ENCODE peak calls at places on chromosomes 2 and 18, in six cellular contexts. Y, U, C, X, K and H are unnamed samples.

GRCh38 chr18:7414459-7414858 is 152.7 kb upstream of the PTPRM start:
- DNase-seq in U (no peak), K (no peak), Y (peak), X (peak), C (no peak), H (no peak)

GRCh38 chr2:229974271-229974670 is 52.0 kb downstream of the FBXO36 start:
- DNase-seq in Y (peak), X (no peak), K (no peak), C (peak), U (no peak), H (no peak)

GRCh38 chr2:131039101-131039440 is 54.2 kb downstream of the FAM168B start:
- DNase-seq in U (no peak), X (no peak), K (no peak), Y (no peak), C (no peak), H (peak)

GRCh38 chr18:57194622-57195021 is 47.7 kb downstream of the BOD1L2 start:
- DNase-seq in Y (no peak), K (no peak), U (no peak), C (no peak), X (no peak), H (no peak)

GRCh38 chr2:224142397-224143312 is 103.6 kb upstream of the SERPINE2 start:
- DNase-seq in X (no peak), C (no peak), K (no peak), Y (peak), U (no peak), H (no peak)

GRCh38 chr18:51149605-51150429 is 47.7 kb downstream of the MEX3C start:
- DNase-seq in X (no peak), Y (peak), C (peak), U (no peak), K (no peak), H (no peak)

GRCh38 chr18:78765142-78765541 is 214.5 kb upstream of the SALL3 start:
- DNase-seq in U (no peak), K (no peak), Y (no peak), C (no peak), X (no peak), H (peak)

GRCh38 chr2:238866656-238867277 is 18.9 kb downstream of the TWIST2 start:
- DNase-seq in C (no peak), Y (no peak), X (no peak), K (no peak), U (no peak), H (no peak)

GRCh38 chr2:45494275-45494977 is 116.6 kb downstream of the SRBD1 start:
- DNase-seq in C (no peak), K (no peak), Y (peak), X (no peak), U (no peak), H (no peak)

GRCh38 chr2:140863713-140864112 is 1267.1 kb downstream of the LRP1B start:
- DNase-seq in U (no peak), X (no peak), K (no peak), C (no peak), Y (peak), H (no peak)

GRCh38 chr2:234444888-234445287 is 52.0 kb downstream of the ARL4C start:
- DNase-seq in X (peak), C (peak), U (no peak), K (no peak), Y (peak), H (no peak)

GRCh38 chr2:157782057-157782845 is 93.9 kb downstream of the ACVR1 start:
- DNase-seq in C (no peak), K (no peak), U (no peak), X (no peak), Y (peak), H (no peak)

GRCh38 chr18:23849141-23849540 is 159.9 kb downstream of the LAMA3 start:
- DNase-seq in X (no peak), K (no peak), C (no peak), Y (peak), U (no peak), H (no peak)

GRCh38 chr18:61001138-61001537 is 332.1 kb upstream of the CDH20 start:
- DNase-seq in X (no peak), K (no peak), U (no peak), Y (peak), C (no peak), H (no peak)

GRCh38 chr2:24920813-24921441 is 890 bp upstream of the ADCY3 start:
- DNase-seq in U (no peak), Y (peak), K (no peak), X (no peak), C (no peak), H (no peak)

GRCh38 chr18:79525556-79526467 is 130.1 kb downstream of the NFATC1 start:
- DNase-seq in Y (peak), U (peak), K (no peak), C (peak), X (peak), H (peak)

GRCh38 chr2:220779918-220780317 is 792.2 kb downstream of the EPHA4 start:
- DNase-seq in X (no peak), Y (peak), U (no peak), K (no peak), C (peak), H (no peak)

GRCh38 chr18:76697441-76697901 is 124.9 kb upstream of the ZNF236 start:
- DNase-seq in X (no peak), K (no peak), U (no peak), Y (peak), C (no peak), H (no peak)

GRCh38 chr2:116510117-116510671 is 1304.3 kb upstream of the DDX18 start:
- DNase-seq in X (no peak), U (no peak), Y (peak), K (no peak), C (no peak), H (no peak)

GRCh38 chr2:50895058-50895457 is 136.9 kb downstream of the NRXN1 start:
- DNase-seq in X (no peak), C (no peak), K (no peak), U (no peak), Y (no peak), H (no peak)

GRCh38 chr2:73961274-73961673 is 23.4 kb upstream of the TET3 start:
- DNase-seq in C (no peak), X (no peak), K (no peak), Y (no peak), U (no peak), H (no peak)

GRCh38 chr2:216221806-216222205 is 112.7 kb downstream of the XRCC5 start:
- DNase-seq in U (no peak), Y (peak), X (no peak), C (no peak), K (no peak), H (no peak)

GRCh38 chr2:96111823-96112500 is 4.4 kb downstream of the ADRA2B start:
- DNase-seq in U (no peak), Y (no peak), K (no peak), C (no peak), X (peak), H (no peak)

GRCh38 chr2:2662847-2663356 is 331.8 kb upstream of the MYT1L start:
- DNase-seq in Y (peak), C (no peak), K (no peak), U (no peak), X (no peak), H (no peak)

GRCh38 chr2:191696001-191696400 is 18.1 kb downstream of the NABP1 start:
- DNase-seq in X (peak), U (no peak), K (peak), C (peak), Y (peak), H (no peak)

GRCh38 chr2:10058251-10059015 is 15.1 kb downstream of the KLF11 start:
- DNase-seq in K (no peak), U (no peak), X (no peak), C (no peak), Y (no peak), H (no peak)
- TF ChIP-seq CTCF in K (no peak), U (no peak), X (no peak), C (peak), Y (no peak), H (no peak)

GRCh38 chr2:226781471-226781870 is 18.1 kb downstream of the IRS1 start:
- DNase-seq in X (no peak), C (no peak), Y (no peak), K (no peak), U (no peak), H (no peak)

GRCh38 chr2:226788064-226788463 is 11.6 kb downstream of the IRS1 start:
- DNase-seq in U (no peak), X (no peak), C (no peak), K (no peak), Y (no peak), H (no peak)

GRCh38 chr2:226783885-226784284 is 15.7 kb downstream of the IRS1 start:
- DNase-seq in U (no peak), C (no peak), X (no peak), K (no peak), Y (no peak), H (no peak)

GRCh38 chr2:226777611-226778010 is 22.0 kb downstream of the IRS1 start:
- DNase-seq in C (no peak), U (no peak), X (no peak), Y (no peak), K (no peak), H (no peak)

GRCh38 chr2:226782092-226782713 is 17.4 kb downstream of the IRS1 start:
- DNase-seq in X (no peak), C (no peak), K (no peak), Y (no peak), U (no peak), H (no peak)
- TF ChIP-seq CTCF in X (no peak), C (no peak), K (no peak), Y (no peak), U (no peak), H (no peak)

GRCh38 chr2:172467382-172467781 is 40.0 kb downstream of the ITGA6 start:
- DNase-seq in Y (no peak), C (no peak), K (no peak), U (no peak), X (no peak), H (no peak)
- TF ChIP-seq CTCF in Y (peak), C (no peak), K (no peak), U (no peak), X (no peak), H (peak)

GRCh38 chr2:47011264-47011663 is 95.7 kb upstream of the MCFD2 start:
- DNase-seq in K (no peak), X (no peak), C (no peak), U (peak), Y (peak), H (no peak)

GRCh38 chr2:47008381-47009280 is 93.0 kb upstream of the MCFD2 start:
- DNase-seq in Y (no peak), U (no peak), C (peak), K (no peak), X (peak), H (peak)

GRCh38 chr2:47010176-47010575 is 94.6 kb upstream of the MCFD2 start:
- DNase-seq in K (no peak), X (no peak), U (no peak), C (no peak), Y (no peak), H (no peak)

GRCh38 chr2:47007826-47008225 is 92.2 kb upstream of the MCFD2 start:
- DNase-seq in U (no peak), Y (no peak), C (no peak), K (no peak), X (no peak), H (no peak)

GRCh38 chr2:47009368-47009767 is 93.8 kb upstream of the MCFD2 start:
- DNase-seq in K (no peak), Y (no peak), U (no peak), X (no peak), C (no peak), H (no peak)
- TF ChIP-seq CTCF in K (no peak), Y (no peak), U (no peak), X (no peak), C (no peak), H (no peak)

GRCh38 chr2:100482741-100483140 is 12.5 kb downstream of the NMS start:
- DNase-seq in K (no peak), C (no peak), X (no peak), Y (no peak), U (no peak), H (no peak)
- TF ChIP-seq CTCF in K (no peak), C (no peak), X (no peak), Y (no peak), U (no peak), H (no peak)

GRCh38 chr2:8094571-8094970 is 587.3 kb upstream of the ID2 start:
- DNase-seq in U (peak), X (no peak), Y (no peak), K (no peak), C (no peak), H (no peak)
- TF ChIP-seq CTCF in U (no peak), X (no peak), Y (no peak), K (no peak), C (no peak), H (no peak)

DNA sequence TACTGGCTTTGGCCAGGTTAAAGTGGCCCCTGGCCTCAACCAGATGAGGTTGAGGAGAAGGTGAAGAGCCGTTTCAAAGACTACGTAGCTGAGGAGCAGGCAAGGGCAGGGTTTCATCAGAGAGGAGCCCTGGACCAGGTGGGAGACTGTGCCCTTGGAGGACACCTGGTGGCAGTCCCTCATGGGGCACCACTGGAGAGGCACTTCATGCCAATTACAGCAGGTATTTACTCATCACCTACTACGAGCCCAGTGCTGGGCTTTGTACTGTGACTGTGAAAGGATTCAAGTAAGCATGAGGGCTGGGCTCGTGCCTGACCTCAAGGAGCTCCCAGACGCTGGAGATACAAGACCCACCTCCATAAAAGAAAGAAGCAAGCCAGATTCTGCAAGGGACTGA is 37.6 kb downstream of the SMAD7 start:
- DNase-seq in U (no peak), C (peak), K (no peak), X (no peak), Y (peak), H (no peak)
- TF ChIP-seq CTCF in U (no peak), C (no peak), K (no peak), X (peak), Y (peak), H (no peak)

DNA sequence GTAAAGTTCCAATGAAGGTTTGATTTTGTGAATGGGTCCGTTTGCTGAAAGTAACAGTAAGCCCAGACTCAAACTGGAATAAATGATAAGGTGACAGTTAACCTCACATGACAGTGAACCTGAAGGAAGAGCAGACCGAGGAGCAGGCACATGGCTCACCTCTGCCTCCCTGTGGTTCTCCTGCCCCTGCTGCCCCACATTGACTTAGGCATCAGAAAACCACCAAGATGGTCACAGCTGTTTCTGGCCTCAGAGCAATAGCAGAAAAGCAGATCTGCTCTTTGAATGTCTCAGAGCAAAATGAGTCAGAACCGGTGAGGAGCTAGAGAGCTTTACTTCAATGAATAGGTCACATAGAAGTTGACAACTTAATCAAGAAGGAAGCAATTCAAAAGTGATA is 487.6 kb downstream of the METTL4 start:
- DNase-seq in X (no peak), K (no peak), U (no peak), Y (peak), C (no peak), H (no peak)
- TF ChIP-seq CTCF in X (peak), K (no peak), U (no peak), Y (peak), C (no peak), H (no peak)

GRCh38 chr2:236621786-236622185 is 52.2 kb downstream of the ACKR3 start:
- DNase-seq in U (no peak), C (no peak), X (no peak), Y (no peak), K (no peak), H (no peak)
- TF ChIP-seq CTCF in U (no peak), C (no peak), X (no peak), Y (no peak), K (no peak), H (no peak)